ENCODE peak calls at places on chromosomes 5 and 9, in six cellular contexts. I, U, H, V, M and F are unnamed samples. For H3K4me1 and H3K27me3, the result is how much of the 10 kb centered on the place peaks cover.

GRCh38 chr9:127548352-127548878 is 63.7 kb upstream of the STXBP1 start:
- DNase-seq in I (no peak), U (no peak), H (peak), V (peak), M (no peak), F (no peak)

GRCh38 chr5:14557203-14557725 is 24.3 kb upstream of the OTULINL start:
- DNase-seq in I (no peak), U (no peak), H (peak), V (no peak), M (no peak), F (no peak)

GRCh38 chr9:121713400-121714070 is 62.1 kb downstream of the DAB2IP start:
- DNase-seq in I (no peak), U (no peak), H (no peak), V (no peak), M (no peak), F (no peak)

GRCh38 chr5:3351581-3352442 is 243.8 kb upstream of the IRX1 start:
- DNase-seq in I (no peak), U (no peak), H (no peak), V (no peak), M (no peak), F (no peak)

GRCh38 chr5:79689541-79690466 is at the start of gene CMYA5:
- DNase-seq in I (peak), U (peak), H (peak), V (no peak), M (no peak), F (peak)

GRCh38 chr5:160521392-160521663 is 99.7 kb downstream of the PTTG1 start:
- DNase-seq in I (no peak), U (no peak), H (no peak), V (no peak), M (no peak), F (no peak)

GRCh38 chr9:129828051-129828450 is 4.1 kb upstream of the TOR1A start:
- DNase-seq in I (no peak), U (no peak), H (no peak), V (no peak), M (no peak), F (no peak)

GRCh38 chr5:61274561-61274960 is 57.5 kb upstream of the ZSWIM6 start:
- DNase-seq in I (no peak), U (no peak), H (no peak), V (no peak), M (no peak), F (no peak)

GRCh38 chr9:16337322-16338029 is 533.0 kb downstream of the BNC2 start:
- DNase-seq in I (no peak), U (no peak), H (peak), V (no peak), M (no peak), F (no peak)

GRCh38 chr9:38228331-38229122 is 159.5 kb upstream of the SHB start:
- DNase-seq in I (no peak), U (no peak), H (no peak), V (no peak), M (peak), F (no peak)

GRCh38 chr9:37632479-37632878 is 18.3 kb upstream of the FRMPD1 start:
- DNase-seq in I (no peak), U (no peak), H (no peak), V (no peak), M (no peak), F (no peak)

GRCh38 chr5:95870105-95870672 is 47.7 kb upstream of the GLRX start:
- DNase-seq in I (no peak), U (no peak), H (no peak), V (peak), M (no peak), F (no peak)

GRCh38 chr9:130606887-130607582 is 27.7 kb downstream of the FUBP3 start:
- DNase-seq in I (no peak), U (no peak), H (peak), V (no peak), M (no peak), F (no peak)

GRCh38 chr9:112764344-112764743 is 13.8 kb downstream of the SNX30 start:
- DNase-seq in I (no peak), U (no peak), H (peak), V (peak), M (no peak), F (no peak)

GRCh38 chr5:135834639-135835529 is at the start of gene SLC25A48:
- DNase-seq in I (peak), U (peak), H (peak), V (peak), M (peak), F (peak)

GRCh38 chr9:136961279-136962065 is 9.4 kb downstream of the LCN12 start:
- DNase-seq in I (no peak), U (no peak), H (no peak), V (no peak), M (peak), F (no peak)

GRCh38 chr5:43312076-43312620 is 1.1 kb downstream of the HMGCS1 start:
- DNase-seq in I (no peak), U (no peak), H (no peak), V (no peak), M (no peak), F (no peak)

GRCh38 chr9:98558575-98558974 is 150.2 kb downstream of the GABBR2 start:
- DNase-seq in I (no peak), U (no peak), H (no peak), V (no peak), M (no peak), F (no peak)

DNA sequence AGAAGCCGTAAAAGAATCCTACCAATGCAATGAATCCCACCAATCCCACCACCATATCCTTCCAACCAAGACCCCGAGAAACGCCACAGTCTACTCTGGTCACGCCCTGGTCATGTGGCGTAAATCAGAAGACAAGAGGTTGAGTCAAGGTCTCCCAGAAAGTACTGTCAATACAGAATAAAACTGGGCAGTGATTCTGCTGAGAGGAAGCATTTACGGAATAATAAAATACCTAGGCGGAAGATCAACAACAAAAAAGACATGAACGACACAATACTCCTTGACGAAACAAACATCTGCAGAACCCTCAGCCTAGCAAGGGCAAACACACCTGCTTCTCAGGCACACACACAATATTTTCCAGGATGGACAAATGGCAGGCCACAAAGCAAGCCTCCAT is 62.8 kb downstream of the GOLM1 start:
- DNase-seq in I (no peak), U (no peak), H (no peak), V (no peak), M (no peak), F (no peak)
- H3K4me1 ChIP-seq in I (under half), U (under half), H (under half), V (under half), M (under half), F (under half)

GRCh38 chr9:456365-456764 is 241.7 kb downstream of the DOCK8 start:
- DNase-seq in I (no peak), U (no peak), H (peak), V (no peak), M (no peak), F (no peak)
- H3K27ac ChIP-seq in I (no peak), U (no peak), H (no peak), V (no peak), M (no peak), F (no peak)

DNA sequence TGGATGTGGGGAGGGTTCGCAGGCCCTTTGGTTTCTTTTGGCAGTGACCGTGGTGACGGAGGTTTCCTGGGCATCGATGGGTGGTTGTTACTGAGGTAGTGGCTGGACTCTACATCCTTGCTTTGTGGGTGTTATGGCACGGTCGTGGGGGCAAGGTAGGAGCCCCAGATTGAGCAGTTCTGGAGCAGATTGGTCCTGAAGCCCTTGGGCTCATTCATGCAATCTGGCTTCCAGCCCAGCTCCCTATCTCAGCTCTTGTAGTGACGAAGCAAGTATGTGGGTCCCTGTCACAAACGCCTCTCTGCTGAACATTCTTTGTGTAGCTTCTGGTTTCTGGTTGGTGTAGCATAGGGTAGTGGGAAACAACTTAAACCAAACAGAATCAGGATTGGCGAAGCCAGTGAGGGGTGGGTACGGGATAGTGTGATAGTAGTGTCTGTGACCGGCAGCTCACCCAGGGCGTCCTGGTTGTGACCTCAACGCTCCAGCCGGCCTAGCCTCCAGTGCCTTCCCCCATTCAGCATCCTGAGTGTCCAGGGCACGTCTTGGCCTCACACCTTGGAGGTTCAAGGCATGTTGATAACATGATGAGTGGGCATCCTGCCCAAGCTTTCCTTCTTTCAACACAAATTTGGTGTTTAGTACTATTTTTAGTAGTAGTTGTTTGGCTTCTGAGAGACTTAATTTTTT is 2.9 kb downstream of the NDUFS6 start:
- DNase-seq in I (no peak), U (no peak), H (no peak), V (no peak), M (no peak), F (peak)
- H3K27me3 ChIP-seq in I (under half), U (under half), H (under half), V (under half), M (under half), F (under half)

DNA sequence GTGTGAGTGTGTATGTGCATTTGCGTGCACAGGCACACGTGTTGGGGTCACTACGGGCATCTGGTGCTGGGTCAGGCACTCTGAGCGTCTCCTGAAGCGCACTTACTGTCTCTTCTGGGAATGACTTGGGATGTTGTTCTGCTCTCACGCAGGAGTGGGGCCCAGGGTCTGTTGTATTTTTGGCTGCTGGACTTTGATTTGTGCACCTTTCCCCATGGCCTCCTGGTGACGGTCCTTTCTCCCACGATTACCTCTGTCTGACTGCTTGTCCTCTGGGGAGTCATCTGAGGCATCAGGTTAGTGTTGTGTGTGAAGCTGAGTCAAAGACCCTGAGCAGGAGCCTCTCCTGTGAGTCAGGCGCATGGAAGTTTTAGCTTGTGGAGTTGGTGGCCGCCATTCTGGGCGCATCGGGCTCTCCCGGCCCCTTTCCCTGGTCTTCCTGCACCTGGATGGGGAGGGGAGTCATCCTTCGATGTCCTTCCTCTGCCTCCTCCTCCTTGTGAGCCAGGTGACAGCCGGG is 62.1 kb downstream of the RXRA start:
- DNase-seq in I (no peak), U (no peak), H (no peak), V (peak), M (no peak), F (no peak)
- H3K4me1 ChIP-seq in I (under half), U (half or more), H (under half), V (under half), M (half or more), F (half or more)

GRCh38 chr5:157858527-157859226 is at the start of gene CLINT1:
- DNase-seq in I (peak), U (peak), H (peak), V (peak), M (peak), F (peak)
- H3K27ac ChIP-seq in I (peak), U (peak), H (peak), V (peak), M (peak), F (peak)

GRCh38 chr9:2620876-2621677 is 510 bp upstream of the VLDLR start:
- DNase-seq in I (peak), U (peak), H (no peak), V (peak), M (peak), F (peak)
- H3K27me3 ChIP-seq in I (half or more), U (under half), H (under half), V (under half), M (under half), F (under half)